ENCODE peak calls at places on chromosomes 1 and 21, in ten cellular contexts. V is epithelial cell of esophagus; N is tibial nerve; R is RWPE1; H is CD8-positive, alpha-beta memory T cell; M is KG1; Y is occipital lobe; J is C1 segment of cervical spinal cord; L is neuronal stem cell; Z is HEK293T. F is an unnamed sample.
A peak's percentile ranks its signal among the peaks of the same experiment; 100 is the strongest.

GRCh38 chr21:39694750-39695149 is 50.2 kb upstream of the IGSF5 start:
- DNase-seq in V (no peak), N (no peak), R (no peak), H (no peak), M (no peak), Y (no peak), J (no peak), L (no peak), Z (no peak), F (no peak)

GRCh38 chr1:183589836-183590224 is 429 bp downstream of the NCF2 start:
- DNase-seq in V (no peak), N (no peak), R (no peak), H (no peak), M (no peak), Y (no peak), J (no peak), L (no peak), Z (no peak), F (no peak)

GRCh38 chr1:26346274-26347033 is 7.5 kb downstream of the CRYBG2 start:
- DNase-seq in V (no peak), N (no peak), R (no peak), H (no peak), M (no peak), Y (no peak), J (no peak), L (no peak), Z (no peak), F (no peak)

GRCh38 chr1:22830131-22830566 is 119.5 kb downstream of the EPHB2 start:
- DNase-seq in V (peak; percentile 97), N (no peak), R (peak; percentile 54), H (no peak), M (no peak), Y (no peak), J (peak; percentile 61), L (no peak), Z (no peak), F (no peak)

GRCh38 chr1:46480959-46481646 is 8.5 kb upstream of the DMBX1 start:
- DNase-seq in V (no peak), N (no peak), R (no peak), H (no peak), M (no peak), Y (no peak), J (no peak), L (no peak), Z (no peak), F (no peak)

GRCh38 chr1:81430955-81431646 is 369.6 kb upstream of the ADGRL2 start:
- DNase-seq in V (no peak), N (no peak), R (no peak), H (no peak), M (no peak), Y (no peak), J (no peak), L (no peak), Z (no peak), F (no peak)

GRCh38 chr21:44489962-44490361 is 34.7 kb downstream of the LRRC3 start:
- DNase-seq in V (no peak), N (no peak), R (no peak), H (no peak), M (no peak), Y (no peak), J (no peak), L (no peak), Z (no peak), F (no peak)

GRCh38 chr1:26025517-26025916 is 3.9 kb downstream of the EXTL1 start:
- DNase-seq in V (no peak), N (no peak), R (no peak), H (no peak), M (no peak), Y (no peak), J (no peak), L (no peak), Z (no peak), F (no peak)

F was measured in NCI-H2171.